ENCODE peak calls at places on chromosomes 12 and 14, in five cellular contexts. Z, B, U, K and N are unnamed samples.

GRCh38 chr14:58747181-58747580 is 109.4 kb downstream of the DACT1 start:
- DNase-seq in Z (peak), B (no peak), U (peak), K (peak), N (no peak)

GRCh38 chr12:90086281-90086680 is 377.6 kb upstream of the ATP2B1 start:
- DNase-seq in Z (peak), B (no peak), U (no peak), K (peak), N (no peak)

GRCh38 chr14:55432628-55433027 is 7.8 kb downstream of the TBPL2 start:
- DNase-seq in Z (peak), B (no peak), U (no peak), K (no peak), N (no peak)

GRCh38 chr12:91877022-91877421 is 268.6 kb downstream of the BTG1 start:
- DNase-seq in Z (peak), B (peak), U (no peak), K (no peak), N (no peak)

GRCh38 chr14:52397844-52398243 is 83.7 kb downstream of the PTGER2 start:
- DNase-seq in Z (no peak), B (no peak), U (no peak), K (no peak), N (no peak)

GRCh38 chr14:89277229-89277628 is 139.8 kb downstream of the FOXN3 start:
- DNase-seq in Z (no peak), B (no peak), U (no peak), K (no peak), N (no peak)

GRCh38 chr14:81105378-81105777 is 115.4 kb downstream of the GTF2A1 start:
- DNase-seq in Z (no peak), B (no peak), U (no peak), K (no peak), N (no peak)

GRCh38 chr14:50619569-50620141 is 48.5 kb downstream of the SAV1 start:
- DNase-seq in Z (peak), B (no peak), U (peak), K (no peak), N (no peak)

GRCh38 chr12:76878899-76879709 is at the start of gene CSRP2:
- DNase-seq in Z (peak), B (peak), U (peak), K (peak), N (no peak)

GRCh38 chr14:96999654-97000155 is 202.5 kb downstream of the VRK1 start:
- DNase-seq in Z (no peak), B (no peak), U (no peak), K (no peak), N (no peak)

GRCh38 chr12:24596768-24597388 is 352.0 kb downstream of the BCAT1 start:
- DNase-seq in Z (no peak), B (no peak), U (peak), K (no peak), N (no peak)

GRCh38 chr12:118773956-118774723 is 207.2 kb upstream of the SRRM4 start:
- DNase-seq in Z (no peak), B (no peak), U (no peak), K (no peak), N (no peak)

GRCh38 chr14:97602438-97603117 is 805.4 kb downstream of the VRK1 start:
- DNase-seq in Z (no peak), B (peak), U (no peak), K (no peak), N (no peak)

GRCh38 chr12:126038434-126038833 is 973.2 kb downstream of the AACS start:
- DNase-seq in Z (no peak), B (no peak), U (no peak), K (no peak), N (no peak)

GRCh38 chr12:647713-648085 is 15.5 kb downstream of the NINJ2 start:
- DNase-seq in Z (no peak), B (no peak), U (no peak), K (no peak), N (no peak)